ENCODE peak calls at places on chromosomes 6 and 20, in seven cellular contexts. One of them, this sample, is unnamed.

GRCh38 chr20:60953311-60953710 is 298.8 kb upstream of the CDH4 start:
- DNase-seq in HepG2: no peak
- DNase-seq in GM23248: no peak
- DNase-seq in H1: no peak
- DNase-seq in HCT116: no peak
- DNase-seq in fibroblast of lung: no peak
- DNase-seq in PC-3: no peak
- DNase-seq in this sample: no peak

GRCh38 chr20:46058656-46059281 is 29.8 kb downstream of the SLC12A5 start:
- DNase-seq in HCT116: no peak
- DNase-seq in GM23248: peak; percentile 17
- DNase-seq in HepG2: no peak
- DNase-seq in fibroblast of lung: no peak
- DNase-seq in H1: peak; percentile 86
- DNase-seq in PC-3: no peak
- DNase-seq in this sample: peak; percentile 32

GRCh38 chr6:18280084-18280483 is 15.8 kb upstream of the DEK start:
- DNase-seq in PC-3: peak; percentile 77
- DNase-seq in HepG2: no peak
- DNase-seq in fibroblast of lung: peak; percentile 38
- DNase-seq in HCT116: no peak
- DNase-seq in GM23248: peak; percentile 19
- DNase-seq in H1: no peak
- DNase-seq in this sample: no peak

GRCh38 chr6:154510144-154510905 is at the start of gene CNKSR3:
- DNase-seq in H1: peak; percentile 87
- DNase-seq in HCT116: peak; percentile 83
- DNase-seq in GM23248: peak; percentile 90
- DNase-seq in fibroblast of lung: peak; percentile 92
- DNase-seq in HepG2: peak; percentile 95
- DNase-seq in PC-3: peak; percentile 88
- DNase-seq in this sample: peak; percentile 97

GRCh38 chr6:109491207-109491938 is 8.4 kb upstream of the ZBTB24 start:
- DNase-seq in fibroblast of lung: peak; percentile 19
- DNase-seq in GM23248: peak; percentile 26
- DNase-seq in HepG2: no peak
- DNase-seq in HCT116: no peak
- DNase-seq in PC-3: peak; percentile 62
- DNase-seq in H1: no peak
- DNase-seq in this sample: peak; percentile 22

GRCh38 chr6:128600397-128600951 is 80.1 kb upstream of the PTPRK start:
- DNase-seq in fibroblast of lung: peak; percentile 98
- DNase-seq in HCT116: no peak
- DNase-seq in HepG2: no peak
- DNase-seq in GM23248: peak; percentile 96
- DNase-seq in PC-3: peak; percentile 80
- DNase-seq in H1: no peak
- DNase-seq in this sample: peak; percentile 14

GRCh38 chr6:8830794-8831193 is 395.4 kb upstream of the SLC35B3 start:
- DNase-seq in GM23248: no peak
- DNase-seq in fibroblast of lung: no peak
- DNase-seq in H1: no peak
- DNase-seq in PC-3: no peak
- DNase-seq in HCT116: no peak
- DNase-seq in HepG2: no peak
- DNase-seq in this sample: no peak

GRCh38 chr6:76701610-76702009 is 629.1 kb upstream of the IMPG1 start:
- DNase-seq in fibroblast of lung: no peak
- DNase-seq in HepG2: no peak
- DNase-seq in GM23248: peak; percentile 7
- DNase-seq in H1: no peak
- DNase-seq in HCT116: no peak
- DNase-seq in PC-3: no peak
- DNase-seq in this sample: no peak

GRCh38 chr6:32379554-32379953 is 7.9 kb upstream of the TSBP1 start:
- DNase-seq in H1: no peak
- DNase-seq in fibroblast of lung: no peak
- DNase-seq in HepG2: no peak
- DNase-seq in PC-3: no peak
- DNase-seq in HCT116: no peak
- DNase-seq in GM23248: no peak
- DNase-seq in this sample: no peak

GRCh38 chr6:125377621-125378020 is 75.9 kb upstream of the HDDC2 start:
- DNase-seq in fibroblast of lung: peak; percentile 31
- DNase-seq in HCT116: no peak
- DNase-seq in HepG2: no peak
- DNase-seq in PC-3: no peak
- DNase-seq in GM23248: peak; percentile 62
- DNase-seq in H1: no peak
- DNase-seq in this sample: peak; percentile 46

GRCh38 chr6:7401103-7401502 is 11.5 kb downstream of the RIOK1 start:
- DNase-seq in HepG2: no peak
- DNase-seq in GM23248: peak; percentile 27
- DNase-seq in H1: no peak
- DNase-seq in PC-3: peak; percentile 86
- DNase-seq in HCT116: no peak
- DNase-seq in fibroblast of lung: peak; percentile 17
- DNase-seq in this sample: no peak

GRCh38 chr20:50130995-50131394 is 18.0 kb upstream of the UBE2V1 start:
- DNase-seq in H1: no peak
- DNase-seq in fibroblast of lung: no peak
- DNase-seq in PC-3: no peak
- DNase-seq in HepG2: no peak
- DNase-seq in GM23248: no peak
- DNase-seq in HCT116: no peak
- DNase-seq in this sample: no peak

GRCh38 chr6:43949451-43950110 is 177.7 kb downstream of the MRPL14 start:
- DNase-seq in PC-3: no peak
- DNase-seq in HepG2: no peak
- DNase-seq in fibroblast of lung: peak; percentile 39
- DNase-seq in GM23248: peak; percentile 35
- DNase-seq in H1: no peak
- DNase-seq in HCT116: no peak
- DNase-seq in this sample: no peak

GRCh38 chr20:25669826-25670422 is 26.7 kb downstream of the ZNF337 start:
- DNase-seq in GM23248: peak; percentile 84
- DNase-seq in PC-3: peak; percentile 49
- DNase-seq in HCT116: no peak
- DNase-seq in fibroblast of lung: peak; percentile 52
- DNase-seq in HepG2: peak; percentile 61
- DNase-seq in H1: no peak
- DNase-seq in this sample: peak; percentile 16

GRCh38 chr20:13898012-13898612 is 92.3 kb downstream of the SEL1L2 start:
- DNase-seq in H1: no peak
- DNase-seq in HepG2: peak; percentile 53
- DNase-seq in HCT116: peak; percentile 2
- DNase-seq in PC-3: peak; percentile 58
- DNase-seq in GM23248: peak; percentile 28
- DNase-seq in fibroblast of lung: no peak
- DNase-seq in this sample: no peak

GRCh38 chr6:5378331-5378730 is 117.0 kb downstream of the FARS2 start:
- DNase-seq in GM23248: no peak
- DNase-seq in PC-3: no peak
- DNase-seq in fibroblast of lung: no peak
- DNase-seq in H1: no peak
- DNase-seq in HepG2: no peak
- DNase-seq in HCT116: no peak
- DNase-seq in this sample: no peak

GRCh38 chr6:31940256-31940664 is 5.6 kb upstream of the CFB start:
- DNase-seq in GM23248: peak; percentile 23
- DNase-seq in PC-3: peak; percentile 43
- DNase-seq in HepG2: peak; percentile 78
- DNase-seq in H1: no peak
- DNase-seq in HCT116: no peak
- DNase-seq in fibroblast of lung: peak; percentile 31
- DNase-seq in this sample: peak; percentile 57

GRCh38 chr20:60572991-60573390 is 614.8 kb downstream of the CDH26 start:
- DNase-seq in HCT116: no peak
- DNase-seq in HepG2: no peak
- DNase-seq in GM23248: peak; percentile 27
- DNase-seq in fibroblast of lung: no peak
- DNase-seq in PC-3: no peak
- DNase-seq in H1: no peak
- DNase-seq in this sample: no peak

DNA sequence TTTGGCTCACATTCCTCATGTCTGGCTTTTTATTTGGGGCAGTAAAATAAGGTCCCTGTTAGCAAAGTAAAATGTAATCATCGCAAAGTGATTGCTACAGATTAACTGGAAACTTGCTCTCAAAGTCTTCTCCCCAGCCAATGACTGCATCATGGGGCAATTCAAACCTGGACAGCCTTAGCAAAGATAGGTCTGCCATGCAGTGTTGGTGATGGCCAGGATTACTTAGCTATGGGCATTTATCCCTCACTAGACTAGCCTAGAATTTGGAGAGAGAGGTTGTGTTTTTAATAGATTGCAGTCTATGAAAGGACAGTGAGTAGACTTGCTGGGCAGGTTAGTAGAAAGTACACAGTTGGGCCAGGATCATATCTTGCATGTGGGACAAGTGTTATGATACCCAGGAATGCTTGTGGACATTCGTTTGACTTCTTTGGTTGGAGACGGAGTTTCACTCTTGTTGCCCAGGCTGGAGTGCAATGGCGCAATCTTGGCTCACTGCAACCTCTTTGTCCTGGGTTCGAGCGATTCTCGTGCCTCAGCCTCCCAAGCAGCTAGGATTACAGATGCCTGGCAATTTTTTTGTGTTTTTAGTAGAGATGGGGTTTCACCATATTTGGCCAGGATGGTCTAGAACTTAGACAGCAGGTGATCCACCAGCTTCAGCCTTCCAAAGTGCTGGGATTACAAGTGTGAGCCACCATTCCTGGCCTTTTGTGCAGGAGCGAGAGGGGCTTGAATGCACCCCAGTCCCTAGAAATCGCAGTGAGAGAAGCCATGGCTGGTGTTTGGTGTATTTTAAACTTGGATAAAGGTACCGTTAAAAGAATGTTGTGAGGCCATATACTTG is 3.4 kb downstream of the RPS12 start:
- DNase-seq in PC-3: no peak
- DNase-seq in GM23248: no peak
- DNase-seq in HepG2: peak; percentile 12
- DNase-seq in H1: no peak
- DNase-seq in HCT116: no peak
- DNase-seq in fibroblast of lung: no peak
- DNase-seq in this sample: no peak
- H3K27ac ChIP-seq in PC-3: no peak overlapping the region
- H3K27ac ChIP-seq in GM23248: peak overlapping the region; percentile 61
- H3K27ac ChIP-seq in HepG2: peak overlapping the region; percentile 22
- H3K27ac ChIP-seq in H1: no peak overlapping the region
- H3K27ac ChIP-seq in HCT116: peak overlapping the region; percentile 44
- H3K27ac ChIP-seq in fibroblast of lung: peak overlapping the region; percentile 17
- H3K27ac ChIP-seq in this sample: no peak overlapping the region

GRCh38 chr20:21705466-21706344 is at the start of gene PAX1:
- DNase-seq in PC-3: no peak
- DNase-seq in HCT116: no peak
- DNase-seq in H1: no peak
- DNase-seq in HepG2: no peak
- DNase-seq in fibroblast of lung: no peak
- DNase-seq in GM23248: peak; percentile 46
- DNase-seq in this sample: peak; percentile 45
- TF ChIP-seq EZH2 in PC-3: no peak
- TF ChIP-seq EZH2 in HCT116: no peak
- TF ChIP-seq EZH2 in H1: peak; percentile 100
- TF ChIP-seq EZH2 in HepG2: no peak
- TF ChIP-seq EZH2 in fibroblast of lung: no peak
- TF ChIP-seq EZH2 in GM23248: no peak
- TF ChIP-seq EZH2 in this sample: no peak

DNA sequence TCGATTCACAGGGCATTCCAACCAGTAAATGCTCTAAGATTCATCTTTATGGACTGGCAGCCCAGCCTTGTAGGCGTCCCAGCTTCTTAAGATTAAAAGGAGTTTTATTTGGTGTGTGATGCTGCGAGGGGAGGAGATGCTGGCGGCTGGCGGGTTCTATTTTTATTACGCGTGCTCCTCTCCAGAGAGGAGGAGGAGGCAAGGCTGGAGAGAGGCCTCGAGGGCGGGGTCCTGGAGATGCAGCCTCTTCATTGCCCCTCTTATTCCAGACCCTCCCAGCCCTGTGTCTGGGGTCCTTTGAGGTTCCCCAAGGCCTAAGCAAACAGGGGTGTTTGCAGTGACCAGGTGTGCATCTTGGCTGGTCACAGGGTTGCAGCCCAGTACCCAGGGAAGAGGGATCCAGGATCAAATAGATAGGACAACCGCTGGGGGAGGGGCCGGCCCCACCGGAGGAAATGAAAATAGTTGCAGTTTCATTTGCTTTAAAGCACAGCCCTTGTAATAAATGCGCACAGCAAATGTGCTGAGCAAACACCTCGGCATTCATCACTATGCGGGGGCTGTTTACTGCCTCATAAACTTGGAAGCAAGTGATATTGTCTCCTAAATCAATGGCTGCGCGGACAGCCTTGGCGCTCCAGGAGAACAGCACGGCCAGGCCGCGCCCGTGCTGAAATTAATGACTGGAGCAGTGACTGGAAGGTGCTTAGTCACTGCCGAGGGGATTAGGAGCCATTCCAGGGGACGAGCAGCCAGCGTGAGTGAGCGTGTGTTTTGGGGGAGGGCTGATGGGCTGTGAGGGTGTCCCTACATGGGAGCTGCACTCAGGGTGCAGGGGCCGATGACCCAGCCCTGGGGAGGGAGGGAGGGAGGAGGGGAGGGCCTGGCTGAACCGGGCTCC is 83.0 kb downstream of the TMEM242 start:
- DNase-seq in H1: no peak
- DNase-seq in GM23248: peak; percentile 93
- DNase-seq in HepG2: peak; percentile 37
- DNase-seq in fibroblast of lung: peak; percentile 71
- DNase-seq in HCT116: no peak
- DNase-seq in PC-3: peak; percentile 60
- DNase-seq in this sample: peak; percentile 62
- H3K27ac ChIP-seq in H1: no peak overlapping the region
- H3K27ac ChIP-seq in GM23248: peak overlapping the region; percentile 69
- H3K27ac ChIP-seq in HepG2: no peak overlapping the region
- H3K27ac ChIP-seq in fibroblast of lung: no peak overlapping the region
- H3K27ac ChIP-seq in HCT116: no peak overlapping the region
- H3K27ac ChIP-seq in PC-3: peak overlapping the region; percentile 55
- H3K27ac ChIP-seq in this sample: no peak overlapping the region

GRCh38 chr6:4129446-4129845 is 5.9 kb downstream of the ECI2 start:
- DNase-seq in fibroblast of lung: peak; percentile 12
- DNase-seq in PC-3: peak; percentile 54
- DNase-seq in H1: no peak
- DNase-seq in HepG2: no peak
- DNase-seq in HCT116: no peak
- DNase-seq in GM23248: peak; percentile 19
- DNase-seq in this sample: no peak

GRCh38 chr6:4125933-4126864 is 9.2 kb downstream of the ECI2 start:
- DNase-seq in HCT116: peak; percentile 42
- DNase-seq in fibroblast of lung: peak; percentile 93
- DNase-seq in PC-3: peak; percentile 91
- DNase-seq in GM23248: peak; percentile 94
- DNase-seq in HepG2: peak; percentile 84
- DNase-seq in H1: no peak
- DNase-seq in this sample: peak; percentile 75

GRCh38 chr6:4128072-4128471 is 7.3 kb downstream of the ECI2 start:
- DNase-seq in PC-3: no peak
- DNase-seq in HepG2: no peak
- DNase-seq in HCT116: no peak
- DNase-seq in GM23248: no peak
- DNase-seq in H1: no peak
- DNase-seq in fibroblast of lung: peak; percentile 62
- DNase-seq in this sample: no peak

GRCh38 chr6:4130357-4130987 is 4.9 kb downstream of the ECI2 start:
- DNase-seq in fibroblast of lung: no peak
- DNase-seq in HepG2: peak; percentile 69
- DNase-seq in PC-3: peak; percentile 48
- DNase-seq in GM23248: no peak
- DNase-seq in HCT116: no peak
- DNase-seq in H1: no peak
- DNase-seq in this sample: no peak

GRCh38 chr6:4128748-4129147 is 6.6 kb downstream of the ECI2 start:
- DNase-seq in GM23248: no peak
- DNase-seq in fibroblast of lung: peak; percentile 82
- DNase-seq in HCT116: no peak
- DNase-seq in HepG2: no peak
- DNase-seq in H1: no peak
- DNase-seq in PC-3: peak; percentile 53
- DNase-seq in this sample: no peak
- TF ChIP-seq EZH2 in GM23248: no peak
- TF ChIP-seq EZH2 in fibroblast of lung: no peak
- TF ChIP-seq EZH2 in HCT116: no peak
- TF ChIP-seq EZH2 in HepG2: no peak
- TF ChIP-seq EZH2 in H1: no peak
- TF ChIP-seq EZH2 in PC-3: no peak
- TF ChIP-seq EZH2 in this sample: no peak

This sample was measured in hepatocyte.